ENCODE peak calls at places on chromosome 1, in six cellular contexts. V is foreskin fibroblast, B is left ventricle myocardium inferior, M is heart right ventricle, R is GM20000, O is IMR-90. F is an unnamed sample.

GRCh38 chr1:15046487-15047165 is 106.9 kb upstream of the TMEM51 start:
- DNase-seq in V (peak; percentile 66), B (peak; percentile 57), M (peak; percentile 55), R (peak; percentile 87), O (peak; percentile 81), F (peak; percentile 92)

GRCh38 chr1:216523449-216524190 is 100.4 kb upstream of the USH2A start:
- DNase-seq in V (peak; percentile 40), B (no peak), M (no peak), R (no peak), O (peak; percentile 87), F (no peak)

GRCh38 chr1:103256490-103256889 is 148.2 kb upstream of the COL11A1 start:
- DNase-seq in V (peak; percentile 14), B (no peak), M (no peak), R (no peak), O (peak; percentile 73), F (no peak)

GRCh38 chr1:184287001-184287400 is 99.8 kb upstream of the C1orf21 start:
- DNase-seq in V (no peak), B (no peak), M (no peak), R (no peak), O (peak; percentile 48), F (no peak)

GRCh38 chr1:194629011-194629410 is 1442.6 kb upstream of the B3GALT2 start:
- DNase-seq in V (no peak), B (no peak), M (no peak), R (no peak), O (no peak), F (no peak)

GRCh38 chr1:223819730-223820514 is 25.8 kb downstream of the TP53BP2 start:
- DNase-seq in V (no peak), B (no peak), M (no peak), R (no peak), O (peak; percentile 89), F (no peak)

GRCh38 chr1:13699510-13699909 is 478 bp upstream of the PRDM2 start:
- DNase-seq in V (no peak), B (no peak), M (no peak), R (peak; percentile 11), O (no peak), F (peak; percentile 52)

GRCh38 chr1:185795181-185795580 is 61.0 kb downstream of the HMCN1 start:
- DNase-seq in V (peak; percentile 16), B (no peak), M (no peak), R (no peak), O (peak; percentile 81), F (no peak)

GRCh38 chr1:244054247-244054923 is 3.3 kb downstream of the ZBTB18 start:
- DNase-seq in V (no peak), B (no peak), M (no peak), R (no peak), O (no peak), F (no peak)

DNA sequence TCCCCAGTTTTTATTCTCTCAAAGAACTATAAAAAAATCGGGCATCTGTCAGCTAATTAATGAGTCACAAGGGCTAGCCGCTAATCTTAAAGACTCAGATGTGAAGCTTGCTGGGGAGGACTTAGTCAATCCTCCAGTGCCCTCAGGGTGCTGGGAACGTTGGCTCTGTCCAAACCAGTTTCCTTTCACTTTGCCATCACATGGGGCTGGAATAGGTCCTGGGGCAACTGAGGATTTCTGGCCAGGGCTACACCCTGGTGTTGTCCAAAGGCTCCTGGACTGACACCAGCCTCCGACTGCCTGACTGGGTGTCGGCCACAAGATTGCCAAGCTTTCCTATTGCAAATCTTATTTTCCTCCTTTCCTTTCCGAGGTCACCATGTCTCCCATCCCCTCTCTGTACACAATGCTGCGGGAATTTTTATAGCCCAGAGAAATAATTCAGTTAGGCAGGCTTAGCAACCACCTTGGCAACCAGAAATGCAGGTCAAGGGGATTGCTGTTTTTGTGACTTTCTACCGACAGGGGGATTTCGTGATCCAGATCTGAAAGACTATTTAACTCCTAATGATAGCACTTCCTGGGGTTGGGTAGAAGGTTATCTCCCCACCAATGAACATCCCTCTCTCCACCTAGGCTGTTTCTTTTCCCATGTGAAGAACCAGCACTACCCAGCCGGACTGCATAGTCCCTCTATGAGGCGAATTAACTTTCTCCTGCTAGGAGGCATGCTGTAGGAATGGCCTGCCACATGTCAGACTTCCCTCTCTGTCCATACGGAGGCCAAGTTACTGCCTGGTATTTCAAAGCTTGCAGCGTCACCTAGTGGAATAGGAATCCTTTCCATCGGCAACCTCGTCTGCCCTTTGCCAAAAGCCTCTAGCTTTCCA is 29.9 kb upstream of the CTBS start:
- DNase-seq in V (peak; percentile 93), B (peak; percentile 23), M (peak; percentile 23), R (no peak), O (peak; percentile 81), F (no peak)
- TF ChIP-seq CTCF in V (peak; percentile 62), B (peak; percentile 67), M (peak; percentile 78), R (no peak), O (peak; percentile 82), F (no peak)

GRCh38 chr1:221708987-221709386 is 32.9 kb downstream of the DUSP10 start:
- DNase-seq in V (no peak), B (no peak), M (peak; percentile 9), R (peak; percentile 66), O (peak; percentile 89), F (no peak)
- TF ChIP-seq CTCF in V (no peak), B (no peak), M (no peak), R (no peak), O (no peak), F (no peak)

GRCh38 chr1:38071530-38072266 is 25.1 kb upstream of the POU3F1 start:
- DNase-seq in V (peak; percentile 26), B (no peak), M (no peak), R (peak; percentile 66), O (peak; percentile 55), F (no peak)
- TF ChIP-seq CTCF in V (peak; percentile 59), B (peak; percentile 28), M (peak; percentile 25), R (peak; percentile 23), O (peak; percentile 52), F (peak; percentile 18)

GRCh38 chr1:12407050-12407961 is 177.5 kb downstream of the VPS13D start:
- DNase-seq in V (peak; percentile 44), B (no peak), M (no peak), R (peak; percentile 18), O (peak; percentile 84), F (no peak)
- TF ChIP-seq CTCF in V (peak; percentile 40), B (peak; percentile 66), M (peak; percentile 66), R (no peak), O (peak; percentile 51), F (peak; percentile 45)

GRCh38 chr1:156051011-156051725 is 2.4 kb downstream of the UBQLN4 start:
- DNase-seq in V (no peak), B (no peak), M (no peak), R (no peak), O (no peak), F (no peak)

GRCh38 chr1:156054500-156055342 is at the start of gene LAMTOR2:
- DNase-seq in V (peak; percentile 97), B (peak; percentile 99), M (peak; percentile 96), R (peak; percentile 95), O (peak; percentile 94), F (peak; percentile 99)

GRCh38 chr1:156055343-156055645 is 712 bp downstream of the LAMTOR2 start:
- DNase-seq in V (no peak), B (no peak), M (no peak), R (no peak), O (no peak), F (no peak)

GRCh38 chr1:156053770-156054499 is at the start of gene UBQLN4:
- DNase-seq in V (peak; percentile 84), B (peak; percentile 88), M (peak; percentile 89), R (peak; percentile 98), O (peak; percentile 81), F (peak; percentile 96)

DNA sequence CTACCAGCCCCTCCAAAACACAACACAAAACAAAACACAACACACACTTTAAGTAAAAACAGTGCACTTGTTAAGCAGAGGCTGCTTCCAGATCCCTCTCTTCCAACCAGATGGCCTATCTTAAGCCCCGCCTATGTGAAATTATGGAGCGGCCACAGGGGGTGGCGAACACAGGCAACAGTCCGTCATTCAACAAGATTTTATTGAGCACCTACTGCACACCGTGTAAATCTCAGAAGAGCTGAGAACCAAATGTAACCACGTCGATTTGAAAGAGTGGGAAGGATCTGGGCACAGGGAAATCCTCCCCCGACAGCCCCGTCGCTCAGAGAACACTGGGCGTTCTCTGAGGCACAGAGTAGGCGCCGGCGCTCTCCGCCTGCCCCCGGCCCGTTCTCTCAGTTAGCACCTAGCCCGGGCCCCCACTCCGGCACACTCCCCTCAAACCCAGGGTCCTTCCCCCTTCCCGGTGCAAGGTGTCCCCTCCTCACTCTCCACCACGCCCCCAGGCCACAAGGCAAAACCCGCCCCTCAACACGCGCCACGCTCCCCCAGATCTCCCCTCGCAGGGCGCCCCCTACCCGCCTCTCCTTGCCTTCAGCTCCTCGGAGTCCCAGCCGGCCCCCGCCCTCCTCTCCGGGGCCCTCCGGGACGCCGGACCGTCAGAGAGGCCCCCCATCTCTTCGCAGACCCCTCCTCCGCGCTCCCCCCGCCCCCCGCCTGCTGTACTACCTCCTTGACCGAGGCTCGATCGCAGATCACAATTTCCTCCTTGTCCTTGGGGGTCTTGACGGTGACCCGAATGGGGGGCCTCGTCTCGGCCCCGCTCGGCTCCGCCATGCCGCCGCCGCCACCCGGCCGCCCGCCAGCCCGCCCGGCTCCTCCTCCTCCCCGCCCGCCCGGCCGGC is 482 bp downstream of the UBQLN4 start:
- DNase-seq in V (peak; percentile 54), B (peak; percentile 55), M (peak; percentile 65), R (peak; percentile 84), O (peak; percentile 69), F (peak; percentile 90)
- TF ChIP-seq CTCF in V (peak; percentile 19), B (peak; percentile 35), M (peak; percentile 34), R (peak; percentile 39), O (peak; percentile 40), F (peak; percentile 20)

DNA sequence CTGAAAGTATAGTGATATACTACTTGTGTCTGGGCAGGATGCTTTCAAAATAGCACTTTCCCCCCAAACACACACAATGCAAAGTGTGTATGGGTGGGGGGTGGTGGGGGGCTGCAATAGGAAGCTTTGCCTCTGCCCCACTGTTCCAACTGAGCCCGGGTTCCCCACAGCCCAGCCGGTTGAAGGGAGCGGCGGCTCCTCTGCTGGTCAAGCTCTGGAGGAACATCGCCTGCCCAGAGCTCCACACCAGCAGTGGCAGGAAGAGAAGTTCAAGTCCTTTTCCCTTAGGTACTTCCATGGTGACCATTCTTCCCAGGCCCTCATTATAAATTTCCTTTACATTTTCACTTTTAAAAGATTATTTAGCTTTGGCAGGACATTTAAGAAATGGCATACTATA is 74.9 kb downstream of the CAPZB start:
- DNase-seq in V (no peak), B (no peak), M (no peak), R (no peak), O (no peak), F (peak; percentile 39)
- TF ChIP-seq CTCF in V (no peak), B (no peak), M (no peak), R (no peak), O (no peak), F (no peak)

GRCh38 chr1:55480396-55480795 is 265.2 kb upstream of the USP24 start:
- DNase-seq in V (no peak), B (no peak), M (no peak), R (no peak), O (no peak), F (no peak)

GRCh38 chr1:55481634-55482033 is 266.5 kb upstream of the USP24 start:
- DNase-seq in V (peak; percentile 35), B (no peak), M (no peak), R (no peak), O (peak; percentile 44), F (no peak)

GRCh38 chr1:55484173-55484572 is 269.0 kb upstream of the USP24 start:
- DNase-seq in V (no peak), B (no peak), M (no peak), R (no peak), O (peak; percentile 19), F (no peak)

GRCh38 chr1:55479970-55480369 is 264.8 kb upstream of the USP24 start:
- DNase-seq in V (no peak), B (no peak), M (no peak), R (no peak), O (no peak), F (no peak)

GRCh38 chr1:55483523-55483922 is 268.4 kb upstream of the USP24 start:
- DNase-seq in V (no peak), B (no peak), M (no peak), R (no peak), O (no peak), F (no peak)
- TF ChIP-seq CTCF in V (no peak), B (no peak), M (no peak), R (no peak), O (no peak), F (no peak)

F was measured in kidney.